ENCODE peak calls at places on chromosomes 3 and 15, in five cellular contexts. E is activated naive CD8-positive, alpha-beta T cell treated with anti-CD3 and anti-CD28 coated beads for 36 hours; N is activated CD4-positive, alpha-beta T cell treated with anti-CD3 and anti-CD28 coated beads for 4 hours; I is cardiac muscle cell; R is CD8-positive, alpha-beta T cell. J is an unnamed sample.

GRCh38 chr3:77460326-77460725 is 420.4 kb downstream of the ROBO2 start:
- DNase-seq in E (no peak), R (no peak), I (no peak), N (no peak), J (no peak)

GRCh38 chr3:185549111-185549510 is 3.3 kb downstream of the LIPH start:
- DNase-seq in R (no peak), N (no peak), E (no peak), I (peak), J (no peak)

GRCh38 chr15:43966646-43967045 is 139.8 kb downstream of the WDR76 start:
- DNase-seq in E (no peak), N (no peak), I (no peak), R (no peak), J (no peak)

GRCh38 chr3:96814581-96815567 is at the start of gene EPHA6:
- DNase-seq in N (no peak), E (no peak), R (no peak), I (no peak), J (no peak)

GRCh38 chr3:117788086-117788485 is 1078.5 kb downstream of the TUSC7 start:
- DNase-seq in R (no peak), N (no peak), E (no peak), I (peak), J (no peak)

GRCh38 chr15:81296673-81297072 is 27.3 kb downstream of the STARD5 start:
- DNase-seq in R (peak), N (peak), E (peak), I (no peak), J (peak)

GRCh38 chr15:43881944-43882343 is 55.1 kb downstream of the WDR76 start:
- DNase-seq in E (no peak), N (no peak), I (peak), R (no peak), J (no peak)

GRCh38 chr15:40103124-40103858 is 5.4 kb downstream of the BMF start:
- DNase-seq in N (no peak), R (no peak), I (peak), E (no peak), J (no peak)

GRCh38 chr15:64772488-64772887 is 2.9 kb downstream of the RBPMS2 start:
- DNase-seq in R (no peak), N (no peak), I (no peak), E (no peak), J (no peak)

GRCh38 chr15:57861039-57861638 is 154.6 kb downstream of the POLR2M start:
- DNase-seq in I (peak), N (no peak), E (peak), R (no peak), J (no peak)

GRCh38 chr15:58627706-58628105 is 121.8 kb downstream of the ADAM10 start:
- DNase-seq in E (no peak), R (no peak), N (no peak), I (peak), J (no peak)

GRCh38 chr3:155232605-155233004 is 60.9 kb downstream of the STRIT1 start:
- DNase-seq in N (no peak), E (no peak), I (peak), R (no peak), J (no peak)

GRCh38 chr15:65939901-65940617 is 70.8 kb downstream of the RAB11A start:
- DNase-seq in I (peak), E (no peak), R (no peak), N (no peak), J (no peak)

GRCh38 chr15:98609144-98609852 is 39.0 kb upstream of the IGF1R start:
- DNase-seq in I (peak), E (no peak), N (no peak), R (no peak), J (no peak)

GRCh38 chr3:71891483-71891882 is 106.5 kb upstream of the PROK2 start:
- DNase-seq in R (no peak), I (no peak), N (no peak), E (no peak), J (no peak)

GRCh38 chr3:67644827-67645226 is 9.6 kb downstream of the SUCLG2 start:
- DNase-seq in I (no peak), E (no peak), R (no peak), N (no peak), J (no peak)

GRCh38 chr3:131282379-131282778 is 99.2 kb upstream of the NUDT16 start:
- DNase-seq in R (no peak), I (no peak), E (no peak), N (no peak), J (no peak)

GRCh38 chr15:32222716-32223115 is 180.4 kb downstream of the GOLGA8K start:
- DNase-seq in N (no peak), E (no peak), R (no peak), I (no peak), J (no peak)

GRCh38 chr15:74174216-74174965 is 881 bp downstream of the ISLR start:
- DNase-seq in N (no peak), I (peak), E (no peak), R (no peak), J (no peak)

GRCh38 chr15:49383266-49383665 is 39.8 kb upstream of the FGF7 start:
- DNase-seq in R (no peak), N (no peak), E (no peak), I (peak), J (no peak)

GRCh38 chr15:54567408-54568040 is 589.3 kb downstream of the UNC13C start:
- DNase-seq in E (no peak), R (no peak), N (no peak), I (no peak), J (no peak)

GRCh38 chr3:182710557-182711157 is 82.6 kb upstream of the ATP11B start:
- DNase-seq in R (no peak), N (no peak), E (no peak), I (peak), J (no peak)

GRCh38 chr15:51499379-51499976 is 123.1 kb downstream of the DMXL2 start:
- DNase-seq in E (no peak), N (no peak), R (no peak), I (peak), J (no peak)

GRCh38 chr3:110059431-110059830 is 722.1 kb upstream of the DPPA4 start:
- DNase-seq in E (no peak), N (no peak), R (no peak), I (no peak), J (no peak)

GRCh38 chr3:15682766-15683165 is 81.2 kb downstream of the BTD start:
- DNase-seq in I (peak), E (no peak), N (no peak), R (no peak), J (no peak)

GRCh38 chr15:62737551-62737950 is 305.0 kb upstream of the TPM1 start:
- DNase-seq in I (no peak), R (no peak), E (no peak), N (no peak), J (no peak)

GRCh38 chr15:101187820-101188516 is 63.9 kb downstream of the CHSY1 start:
- DNase-seq in N (no peak), E (no peak), R (no peak), I (peak), J (no peak)

GRCh38 chr3:45666729-45667440 is 22.3 kb upstream of the SACM1L start:
- DNase-seq in N (no peak), E (no peak), I (peak), R (no peak), J (no peak)